ENCODE peak calls at places on chromosomes 3 and 15, in nine cellular contexts. D, T, H, S, P, M, B, Z and X are unnamed samples. For H3K4me1, the result is how much of the 10 kb centered on the place peaks cover.

GRCh38 chr3:40764722-40765121 is 240.0 kb downstream of the ZNF621 start:
- DNase-seq in P (no peak), M (peak), B (no peak), Z (no peak), S (no peak), H (no peak), D (no peak), T (no peak), X (no peak)

GRCh38 chr15:31489801-31490646 is 163.4 kb downstream of the KLF13 start:
- DNase-seq in S (no peak), T (no peak), M (peak), D (peak), P (peak), H (peak), Z (peak), B (peak), X (peak)

GRCh38 chr3:185423178-185423577 is 60.2 kb downstream of the MAP3K13 start:
- DNase-seq in T (peak), Z (no peak), H (no peak), S (no peak), M (peak), P (peak), B (peak), D (peak), X (no peak)

GRCh38 chr15:88738796-88739195 is 64.4 kb upstream of the ACAN start:
- DNase-seq in D (no peak), S (no peak), Z (no peak), T (no peak), H (no peak), P (no peak), M (no peak), B (no peak), X (no peak)

GRCh38 chr15:96264351-96264798 is 66.1 kb upstream of the NR2F2 start:
- DNase-seq in D (peak), H (peak), T (no peak), S (no peak), Z (no peak), P (no peak), B (peak), M (peak), X (no peak)

GRCh38 chr15:99016680-99017321 is 9.2 kb upstream of the PGPEP1L start:
- DNase-seq in T (peak), M (no peak), Z (no peak), D (no peak), H (no peak), P (peak), S (peak), B (peak), X (no peak)

GRCh38 chr3:43792904-43793303 is 102.2 kb downstream of the ABHD5 start:
- DNase-seq in S (no peak), H (no peak), Z (no peak), P (no peak), D (no peak), B (no peak), T (no peak), M (no peak), X (no peak)

GRCh38 chr15:100690786-100691160 is 88.4 kb downstream of the ASB7 start:
- DNase-seq in M (no peak), T (no peak), B (no peak), D (no peak), P (no peak), H (no peak), S (no peak), Z (no peak), X (no peak)

GRCh38 chr3:51955893-51956770 is 951 bp downstream of the GPR62 start:
- DNase-seq in D (no peak), S (peak), M (no peak), T (peak), B (no peak), P (peak), H (no peak), Z (peak), X (peak)

GRCh38 chr3:149367021-149367840 is 10.2 kb downstream of the TM4SF1 start:
- DNase-seq in H (peak), S (no peak), T (no peak), B (peak), D (no peak), P (peak), Z (no peak), M (peak), X (no peak)

DNA sequence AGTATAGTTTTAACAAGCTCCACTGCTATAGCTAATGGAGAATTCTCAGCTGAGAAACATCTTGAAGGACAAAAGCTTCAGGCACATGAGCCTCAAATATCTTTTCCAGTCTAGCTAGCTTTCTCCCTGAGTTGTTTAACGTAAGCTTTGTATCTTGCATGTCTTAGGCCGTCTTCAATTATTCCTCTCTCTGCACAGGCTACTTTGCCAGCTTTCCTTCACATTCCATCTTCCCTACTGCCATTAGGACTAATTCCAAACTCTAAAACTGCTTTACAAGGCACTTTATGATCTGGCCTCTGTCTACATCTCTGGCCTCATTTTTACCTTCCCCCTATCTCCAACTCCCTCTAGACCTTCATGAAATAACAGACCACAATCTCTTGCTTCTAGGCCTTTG is 171.4 kb downstream of the GREM1 start:
- DNase-seq in T (no peak), H (no peak), B (no peak), D (no peak), P (no peak), Z (no peak), S (no peak), M (no peak), X (no peak)
- H3K27ac ChIP-seq in T (no peak), H (no peak), B (no peak), D (no peak), P (no peak), Z (no peak), S (no peak), M (no peak), X (no peak)

DNA sequence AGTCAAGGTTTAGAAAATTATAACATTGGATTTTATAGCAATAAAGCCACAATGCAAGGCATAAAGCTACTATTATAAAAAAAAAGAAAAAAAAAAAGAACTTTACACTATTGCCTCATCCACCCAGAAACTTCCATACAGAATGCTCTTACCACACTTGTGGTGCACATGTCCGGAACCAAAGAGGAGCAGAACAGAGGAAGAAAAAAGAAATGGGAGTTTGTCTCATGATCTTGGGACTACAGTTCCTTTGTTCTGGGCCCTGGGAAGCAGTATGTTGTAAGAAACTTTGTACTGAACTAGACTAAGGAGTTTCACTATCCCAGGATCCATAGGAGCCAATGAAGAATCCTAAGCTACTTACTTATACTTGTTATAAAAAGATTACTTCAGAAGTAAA is 36.2 kb downstream of the FMN1 start:
- DNase-seq in D (no peak), Z (no peak), B (no peak), T (no peak), H (no peak), M (no peak), P (no peak), S (no peak), X (no peak)
- H3K4me1 ChIP-seq in D (under half), Z (under half), B (under half), T (under half), H (under half), M (under half), P (under half), S (under half), X (under half)

GRCh38 chr3:57952651-57953050 is 55.6 kb upstream of the FLNB start:
- DNase-seq in S (no peak), M (no peak), B (no peak), T (no peak), P (no peak), H (no peak), D (no peak), Z (no peak), X (no peak)
- H3K27ac ChIP-seq in S (peak), M (no peak), B (peak), T (peak), P (no peak), H (no peak), D (no peak), Z (no peak), X (no peak)

GRCh38 chr3:15271785-15272381 is 60.5 kb downstream of the SH3BP5 start:
- DNase-seq in D (no peak), S (peak), P (no peak), B (no peak), Z (peak), M (no peak), T (no peak), H (no peak), X (peak)

GRCh38 chr3:15272431-15273196 is 59.8 kb downstream of the SH3BP5 start:
- DNase-seq in P (peak), D (no peak), B (no peak), H (no peak), Z (peak), T (no peak), S (peak), M (no peak), X (no peak)

GRCh38 chr3:15271030-15271429 is 61.4 kb downstream of the SH3BP5 start:
- DNase-seq in P (no peak), D (no peak), M (no peak), T (no peak), B (no peak), H (no peak), Z (peak), S (peak), X (no peak)

GRCh38 chr3:15276028-15276717 is 56.2 kb downstream of the SH3BP5 start:
- DNase-seq in B (no peak), S (no peak), P (no peak), Z (peak), T (no peak), M (no peak), D (no peak), H (no peak), X (no peak)

GRCh38 chr3:15273214-15273613 is 59.2 kb downstream of the SH3BP5 start:
- DNase-seq in M (no peak), P (no peak), D (no peak), S (no peak), Z (peak), T (no peak), B (no peak), H (no peak), X (no peak)
- H3K4me1 ChIP-seq in M (under half), P (under half), D (under half), S (under half), Z (under half), T (under half), B (under half), H (under half), X (half or more)

DNA sequence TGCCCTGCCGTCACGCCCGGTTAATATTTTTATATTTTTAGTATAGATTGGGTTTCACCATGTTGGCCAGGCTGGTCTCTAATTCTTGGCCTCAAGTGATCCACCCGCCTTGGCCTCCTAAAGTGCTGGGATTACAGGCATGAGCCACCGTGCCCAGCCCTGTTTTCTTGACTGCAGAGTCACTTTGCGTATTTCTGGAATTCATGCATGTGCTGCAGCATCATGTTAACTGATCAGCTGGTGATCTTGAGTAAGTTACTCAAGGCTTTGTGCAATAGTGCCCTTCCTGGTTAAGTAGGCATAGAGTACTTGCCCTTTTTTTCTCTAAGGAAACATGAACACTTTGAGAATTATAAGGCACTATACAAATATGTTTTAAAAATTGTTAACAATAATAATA is 33.8 kb downstream of the GPR171 start:
- DNase-seq in Z (no peak), S (no peak), B (no peak), H (no peak), M (no peak), P (no peak), T (peak), D (no peak), X (no peak)
- H3K27ac ChIP-seq in Z (no peak), S (no peak), B (no peak), H (no peak), M (no peak), P (no peak), T (peak), D (no peak), X (no peak)

GRCh38 chr3:53613111-53613510 is 118.7 kb downstream of the CACNA1D start:
- DNase-seq in B (no peak), M (no peak), P (no peak), Z (no peak), H (no peak), S (no peak), T (no peak), D (no peak), X (no peak)
- H3K4me1 ChIP-seq in B (under half), M (under half), P (under half), Z (under half), H (under half), S (under half), T (under half), D (under half), X (under half)

GRCh38 chr3:169173231-169173630 is 490.3 kb downstream of the MECOM start:
- DNase-seq in S (no peak), M (peak), B (no peak), Z (no peak), P (peak), T (no peak), H (peak), D (no peak), X (no peak)

GRCh38 chr3:169171739-169172138 is 491.8 kb downstream of the MECOM start:
- DNase-seq in P (no peak), H (no peak), D (no peak), M (no peak), S (no peak), B (no peak), T (no peak), Z (no peak), X (no peak)

GRCh38 chr3:169170456-169170855 is 493.1 kb downstream of the MECOM start:
- DNase-seq in Z (no peak), M (no peak), P (no peak), T (no peak), S (no peak), D (no peak), B (no peak), H (no peak), X (no peak)

GRCh38 chr3:169172535-169172934 is 491.0 kb downstream of the MECOM start:
- DNase-seq in M (no peak), S (no peak), P (no peak), H (no peak), B (no peak), D (no peak), Z (no peak), T (no peak), X (no peak)

DNA sequence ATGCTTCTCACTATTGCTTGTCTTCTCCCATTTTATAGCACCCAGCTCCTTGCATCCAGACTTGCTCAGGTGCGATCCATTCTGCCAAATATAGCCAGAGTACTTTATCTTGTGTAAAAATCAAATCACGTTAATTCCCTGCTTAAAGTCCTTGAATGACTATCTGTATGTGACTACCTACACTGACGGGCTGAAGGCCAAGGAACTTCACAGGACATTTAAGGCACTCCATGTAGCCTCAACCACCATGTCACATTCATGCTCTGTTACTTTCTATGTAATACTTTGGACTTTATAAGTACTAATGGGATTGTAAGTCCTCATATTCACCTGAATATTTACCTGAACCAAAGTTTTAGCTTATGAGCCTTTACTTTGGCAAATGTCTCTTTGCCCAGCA is 489.9 kb downstream of the MECOM start:
- DNase-seq in S (no peak), H (no peak), P (no peak), Z (no peak), M (no peak), D (no peak), B (no peak), T (no peak), X (no peak)
- H3K27ac ChIP-seq in S (no peak), H (no peak), P (no peak), Z (no peak), M (no peak), D (no peak), B (no peak), T (no peak), X (no peak)

DNA sequence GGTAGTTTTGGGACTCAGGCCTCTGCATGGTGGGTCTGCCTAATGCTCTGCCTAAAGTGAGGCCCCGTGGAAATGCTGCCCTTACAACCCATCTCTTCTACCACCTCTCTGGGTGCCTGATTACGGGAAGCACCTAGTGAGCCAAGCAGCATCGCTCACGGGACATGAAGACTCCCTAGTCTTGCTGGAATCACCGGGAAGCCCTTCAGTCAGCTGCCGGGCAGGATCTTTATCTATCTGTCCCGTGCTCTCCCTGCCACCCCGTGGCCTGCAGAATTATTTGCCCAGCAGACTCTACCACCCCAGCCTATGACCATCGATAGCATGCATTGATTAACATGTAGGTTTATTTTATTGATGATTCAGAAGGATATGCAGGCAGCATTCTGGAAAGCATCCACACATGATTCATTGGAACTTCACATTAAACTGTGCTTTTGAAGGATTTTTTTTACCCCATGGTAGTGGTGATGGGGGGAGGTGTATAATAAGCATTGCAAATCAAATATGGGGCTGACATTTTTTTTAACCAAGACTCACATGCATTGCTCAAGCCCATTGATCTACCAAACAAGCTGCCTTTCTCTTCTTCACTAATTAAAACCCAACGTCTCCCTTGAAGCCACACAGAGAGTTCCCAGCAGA is 63.1 kb downstream of the ATP2B2 start:
- DNase-seq in H (no peak), D (no peak), Z (no peak), M (no peak), P (no peak), T (no peak), S (no peak), B (no peak), X (no peak)
- H3K4me1 ChIP-seq in H (under half), D (under half), Z (under half), M (under half), P (under half), T (under half), S (under half), B (under half), X (under half)